ENCODE peak calls at places on chromosome 15, in six cellular contexts. One of them, this sample, is unnamed.

GRCh38 chr15:51114437-51115119 is 19.9 kb upstream of the TNFAIP8L3 start:
- DNase-seq in nephron progenitor cell: no peak
- DNase-seq in GM12865: no peak
- DNase-seq in psoas muscle: no peak
- DNase-seq in stomach: no peak
- DNase-seq in CD8-positive, alpha-beta T cell: no peak
- DNase-seq in this sample: no peak

GRCh38 chr15:89321521-89322410 is 12.9 kb downstream of the POLG start:
- DNase-seq in nephron progenitor cell: no peak
- DNase-seq in GM12865: no peak
- DNase-seq in psoas muscle: no peak
- DNase-seq in stomach: peak
- DNase-seq in CD8-positive, alpha-beta T cell: no peak
- DNase-seq in this sample: no peak

GRCh38 chr15:91302588-91303439 is 202.8 kb downstream of the SV2B start:
- DNase-seq in nephron progenitor cell: peak
- DNase-seq in GM12865: peak
- DNase-seq in psoas muscle: no peak
- DNase-seq in stomach: no peak
- DNase-seq in CD8-positive, alpha-beta T cell: peak
- DNase-seq in this sample: peak

GRCh38 chr15:91803260-91803659 is 50.2 kb upstream of the SLCO3A1 start:
- DNase-seq in nephron progenitor cell: no peak
- DNase-seq in GM12865: no peak
- DNase-seq in psoas muscle: no peak
- DNase-seq in stomach: no peak
- DNase-seq in CD8-positive, alpha-beta T cell: no peak
- DNase-seq in this sample: no peak

GRCh38 chr15:33154366-33155166 is 39.9 kb downstream of the FMN1 start:
- DNase-seq in nephron progenitor cell: no peak
- DNase-seq in GM12865: no peak
- DNase-seq in psoas muscle: peak
- DNase-seq in stomach: no peak
- DNase-seq in CD8-positive, alpha-beta T cell: no peak
- DNase-seq in this sample: no peak

GRCh38 chr15:68791431-68792283 is 29.0 kb downstream of the ANP32A start:
- DNase-seq in nephron progenitor cell: no peak
- DNase-seq in GM12865: peak
- DNase-seq in psoas muscle: no peak
- DNase-seq in stomach: no peak
- DNase-seq in CD8-positive, alpha-beta T cell: peak
- DNase-seq in this sample: peak

GRCh38 chr15:75720787-75721461 is 8.3 kb upstream of the CSPG4 start:
- DNase-seq in nephron progenitor cell: no peak
- DNase-seq in GM12865: peak
- DNase-seq in psoas muscle: peak
- DNase-seq in stomach: peak
- DNase-seq in CD8-positive, alpha-beta T cell: no peak
- DNase-seq in this sample: peak

GRCh38 chr15:62449638-62450037 is 284.6 kb upstream of the C2CD4B start:
- DNase-seq in nephron progenitor cell: no peak
- DNase-seq in GM12865: no peak
- DNase-seq in psoas muscle: no peak
- DNase-seq in stomach: no peak
- DNase-seq in CD8-positive, alpha-beta T cell: no peak
- DNase-seq in this sample: no peak

GRCh38 chr15:59232476-59232875 is 25.8 kb downstream of the LDHAL6B start:
- DNase-seq in nephron progenitor cell: no peak
- DNase-seq in GM12865: no peak
- DNase-seq in psoas muscle: no peak
- DNase-seq in stomach: no peak
- DNase-seq in CD8-positive, alpha-beta T cell: no peak
- DNase-seq in this sample: no peak

GRCh38 chr15:54099010-54099409 is 120.8 kb downstream of the UNC13C start:
- DNase-seq in nephron progenitor cell: no peak
- DNase-seq in GM12865: no peak
- DNase-seq in psoas muscle: no peak
- DNase-seq in stomach: no peak
- DNase-seq in CD8-positive, alpha-beta T cell: no peak
- DNase-seq in this sample: no peak

GRCh38 chr15:79401301-79401700 is 30.8 kb upstream of the MINAR1 start:
- DNase-seq in nephron progenitor cell: no peak
- DNase-seq in GM12865: no peak
- DNase-seq in psoas muscle: no peak
- DNase-seq in stomach: no peak
- DNase-seq in CD8-positive, alpha-beta T cell: no peak
- DNase-seq in this sample: no peak

GRCh38 chr15:70158309-70158995 is 60.7 kb upstream of the TLE3 start:
- DNase-seq in nephron progenitor cell: no peak
- DNase-seq in GM12865: no peak
- DNase-seq in psoas muscle: no peak
- DNase-seq in stomach: no peak
- DNase-seq in CD8-positive, alpha-beta T cell: no peak
- DNase-seq in this sample: no peak

GRCh38 chr15:76986743-76987142 is 8.2 kb upstream of the PSTPIP1 start:
- DNase-seq in nephron progenitor cell: no peak
- DNase-seq in GM12865: no peak
- DNase-seq in psoas muscle: no peak
- DNase-seq in stomach: no peak
- DNase-seq in CD8-positive, alpha-beta T cell: no peak
- DNase-seq in this sample: no peak

GRCh38 chr15:68574051-68574450 is 4.7 kb upstream of the CORO2B start:
- DNase-seq in nephron progenitor cell: no peak
- DNase-seq in GM12865: no peak
- DNase-seq in psoas muscle: no peak
- DNase-seq in stomach: no peak
- DNase-seq in CD8-positive, alpha-beta T cell: no peak
- DNase-seq in this sample: no peak

GRCh38 chr15:64635486-64635815 is 139.9 kb downstream of the RBPMS2 start:
- DNase-seq in nephron progenitor cell: no peak
- DNase-seq in GM12865: peak
- DNase-seq in psoas muscle: no peak
- DNase-seq in stomach: peak
- DNase-seq in CD8-positive, alpha-beta T cell: no peak
- DNase-seq in this sample: no peak

GRCh38 chr15:51342249-51342999 is 969 bp downstream of the GLDN start:
- DNase-seq in nephron progenitor cell: no peak
- DNase-seq in GM12865: no peak
- DNase-seq in psoas muscle: no peak
- DNase-seq in stomach: no peak
- DNase-seq in CD8-positive, alpha-beta T cell: no peak
- DNase-seq in this sample: no peak

GRCh38 chr15:74614744-74615312 is 808 bp upstream of the CLK3 start:
- DNase-seq in nephron progenitor cell: no peak
- DNase-seq in GM12865: peak
- DNase-seq in psoas muscle: peak
- DNase-seq in stomach: peak
- DNase-seq in CD8-positive, alpha-beta T cell: peak
- DNase-seq in this sample: no peak

GRCh38 chr15:68526269-68526668 is 52.5 kb upstream of the CORO2B start:
- DNase-seq in nephron progenitor cell: no peak
- DNase-seq in GM12865: peak
- DNase-seq in psoas muscle: no peak
- DNase-seq in stomach: no peak
- DNase-seq in CD8-positive, alpha-beta T cell: no peak
- DNase-seq in this sample: peak

GRCh38 chr15:81304226-81304625 is 19.7 kb downstream of the STARD5 start:
- DNase-seq in nephron progenitor cell: no peak
- DNase-seq in GM12865: peak
- DNase-seq in psoas muscle: no peak
- DNase-seq in stomach: no peak
- DNase-seq in CD8-positive, alpha-beta T cell: no peak
- DNase-seq in this sample: no peak

GRCh38 chr15:32669870-32670623 is 28.5 kb downstream of the SCG5 start:
- DNase-seq in nephron progenitor cell: no peak
- DNase-seq in GM12865: no peak
- DNase-seq in psoas muscle: no peak
- DNase-seq in stomach: no peak
- DNase-seq in CD8-positive, alpha-beta T cell: no peak
- DNase-seq in this sample: no peak

GRCh38 chr15:68190048-68190447 is 15.1 kb downstream of the CALML4 start:
- DNase-seq in nephron progenitor cell: no peak
- DNase-seq in GM12865: no peak
- DNase-seq in psoas muscle: no peak
- DNase-seq in stomach: no peak
- DNase-seq in CD8-positive, alpha-beta T cell: no peak
- DNase-seq in this sample: no peak

GRCh38 chr15:58517682-58518525 is 86.1 kb downstream of the LIPC start:
- DNase-seq in nephron progenitor cell: no peak
- DNase-seq in GM12865: peak
- DNase-seq in psoas muscle: no peak
- DNase-seq in stomach: no peak
- DNase-seq in CD8-positive, alpha-beta T cell: peak
- DNase-seq in this sample: peak

GRCh38 chr15:81336568-81336967 is 12.6 kb upstream of the STARD5 start:
- DNase-seq in nephron progenitor cell: no peak
- DNase-seq in GM12865: peak
- DNase-seq in psoas muscle: no peak
- DNase-seq in stomach: no peak
- DNase-seq in CD8-positive, alpha-beta T cell: peak
- DNase-seq in this sample: peak

GRCh38 chr15:92391640-92392039 is 2.0 kb upstream of the ST8SIA2 start:
- DNase-seq in nephron progenitor cell: no peak
- DNase-seq in GM12865: peak
- DNase-seq in psoas muscle: no peak
- DNase-seq in stomach: no peak
- DNase-seq in CD8-positive, alpha-beta T cell: no peak
- DNase-seq in this sample: peak

GRCh38 chr15:51134416-51135199 is 39.9 kb upstream of the TNFAIP8L3 start:
- DNase-seq in nephron progenitor cell: no peak
- DNase-seq in GM12865: no peak
- DNase-seq in psoas muscle: no peak
- DNase-seq in stomach: no peak
- DNase-seq in CD8-positive, alpha-beta T cell: no peak
- DNase-seq in this sample: no peak

GRCh38 chr15:42285042-42285441 is 11.8 kb upstream of the TMEM87A start:
- DNase-seq in nephron progenitor cell: no peak
- DNase-seq in GM12865: no peak
- DNase-seq in psoas muscle: no peak
- DNase-seq in stomach: no peak
- DNase-seq in CD8-positive, alpha-beta T cell: no peak
- DNase-seq in this sample: no peak

GRCh38 chr15:62824111-62824737 is 218.3 kb upstream of the TPM1 start:
- DNase-seq in nephron progenitor cell: no peak
- DNase-seq in GM12865: no peak
- DNase-seq in psoas muscle: no peak
- DNase-seq in stomach: no peak
- DNase-seq in CD8-positive, alpha-beta T cell: no peak
- DNase-seq in this sample: no peak

GRCh38 chr15:87816811-87817210 is 439.7 kb downstream of the NTRK3 start:
- DNase-seq in nephron progenitor cell: no peak
- DNase-seq in GM12865: no peak
- DNase-seq in psoas muscle: no peak
- DNase-seq in stomach: no peak
- DNase-seq in CD8-positive, alpha-beta T cell: no peak
- DNase-seq in this sample: no peak

GRCh38 chr15:65869127-65869953 is at the start of gene RAB11A:
- DNase-seq in nephron progenitor cell: peak
- DNase-seq in GM12865: peak
- DNase-seq in psoas muscle: peak
- DNase-seq in stomach: peak
- DNase-seq in CD8-positive, alpha-beta T cell: peak
- DNase-seq in this sample: peak
- TF ChIP-seq CTCF in nephron progenitor cell: no peak
- TF ChIP-seq CTCF in GM12865: peak
- TF ChIP-seq CTCF in psoas muscle: peak
- TF ChIP-seq CTCF in stomach: no peak
- TF ChIP-seq CTCF in CD8-positive, alpha-beta T cell: peak
- TF ChIP-seq CTCF in this sample: peak

DNA sequence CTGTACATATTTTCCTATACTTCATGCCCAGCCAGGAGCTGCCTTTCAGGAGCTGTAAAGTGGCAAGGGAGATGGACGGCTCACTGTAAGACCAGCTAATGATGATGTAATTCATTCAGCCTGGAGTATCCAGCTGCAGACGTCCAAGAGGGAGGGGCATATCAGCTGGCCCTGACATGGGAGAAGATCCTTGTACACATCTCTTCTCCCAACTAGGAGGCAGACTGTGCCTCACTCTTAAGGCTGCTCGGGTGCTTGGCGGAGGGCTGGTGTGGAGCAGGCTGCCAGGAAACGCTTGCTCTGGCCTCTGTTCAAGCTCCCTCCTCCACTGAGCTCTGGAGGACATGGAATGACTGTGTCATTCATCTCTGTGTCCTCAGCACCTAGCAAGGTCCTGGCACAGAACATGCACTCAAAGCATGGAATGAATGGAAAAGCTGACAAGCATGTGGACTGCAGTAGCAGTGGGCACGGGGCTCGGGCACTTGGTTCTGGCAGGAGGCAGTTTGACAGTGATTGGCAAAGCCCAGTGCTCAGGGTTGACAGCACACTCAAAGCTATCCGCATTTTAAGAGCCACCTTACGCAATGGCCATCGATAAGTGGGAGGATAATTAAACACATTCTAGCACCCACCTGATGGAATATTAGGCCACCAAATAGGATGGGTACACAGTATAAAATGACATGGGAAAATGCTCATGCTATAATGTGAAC is 72.4 kb downstream of the TBC1D2B start:
- DNase-seq in nephron progenitor cell: no peak
- DNase-seq in GM12865: no peak
- DNase-seq in psoas muscle: peak
- DNase-seq in stomach: peak
- DNase-seq in CD8-positive, alpha-beta T cell: no peak
- DNase-seq in this sample: no peak
- TF ChIP-seq CTCF in nephron progenitor cell: no peak
- TF ChIP-seq CTCF in GM12865: no peak
- TF ChIP-seq CTCF in psoas muscle: peak
- TF ChIP-seq CTCF in stomach: no peak
- TF ChIP-seq CTCF in CD8-positive, alpha-beta T cell: no peak
- TF ChIP-seq CTCF in this sample: no peak

GRCh38 chr15:40506964-40507571 is 36.3 kb downstream of the CHST14 start:
- DNase-seq in nephron progenitor cell: peak
- DNase-seq in GM12865: peak
- DNase-seq in psoas muscle: peak
- DNase-seq in stomach: peak
- DNase-seq in CD8-positive, alpha-beta T cell: peak
- DNase-seq in this sample: peak
- TF ChIP-seq CTCF in nephron progenitor cell: peak
- TF ChIP-seq CTCF in GM12865: peak
- TF ChIP-seq CTCF in psoas muscle: peak
- TF ChIP-seq CTCF in stomach: no peak
- TF ChIP-seq CTCF in CD8-positive, alpha-beta T cell: peak
- TF ChIP-seq CTCF in this sample: peak

GRCh38 chr15:85805392-85805791 is 10.7 kb upstream of the KLHL25 start:
- DNase-seq in nephron progenitor cell: no peak
- DNase-seq in GM12865: no peak
- DNase-seq in psoas muscle: no peak
- DNase-seq in stomach: no peak
- DNase-seq in CD8-positive, alpha-beta T cell: no peak
- DNase-seq in this sample: no peak

GRCh38 chr15:85804481-85805165 is 9.9 kb upstream of the KLHL25 start:
- DNase-seq in nephron progenitor cell: no peak
- DNase-seq in GM12865: no peak
- DNase-seq in psoas muscle: no peak
- DNase-seq in stomach: no peak
- DNase-seq in CD8-positive, alpha-beta T cell: no peak
- DNase-seq in this sample: no peak

GRCh38 chr15:85795669-85796305 is 1.1 kb upstream of the KLHL25 start:
- DNase-seq in nephron progenitor cell: no peak
- DNase-seq in GM12865: no peak
- DNase-seq in psoas muscle: no peak
- DNase-seq in stomach: peak
- DNase-seq in CD8-positive, alpha-beta T cell: no peak
- DNase-seq in this sample: no peak

GRCh38 chr15:85795320-85795668 is 569 bp upstream of the KLHL25 start:
- DNase-seq in nephron progenitor cell: no peak
- DNase-seq in GM12865: no peak
- DNase-seq in psoas muscle: no peak
- DNase-seq in stomach: no peak
- DNase-seq in CD8-positive, alpha-beta T cell: no peak
- DNase-seq in this sample: no peak

GRCh38 chr15:85800460-85801123 is 5.9 kb upstream of the KLHL25 start:
- DNase-seq in nephron progenitor cell: no peak
- DNase-seq in GM12865: no peak
- DNase-seq in psoas muscle: peak
- DNase-seq in stomach: peak
- DNase-seq in CD8-positive, alpha-beta T cell: no peak
- DNase-seq in this sample: no peak
- TF ChIP-seq CTCF in nephron progenitor cell: no peak
- TF ChIP-seq CTCF in GM12865: no peak
- TF ChIP-seq CTCF in psoas muscle: peak
- TF ChIP-seq CTCF in stomach: peak
- TF ChIP-seq CTCF in CD8-positive, alpha-beta T cell: no peak
- TF ChIP-seq CTCF in this sample: no peak

This sample was measured in GM13977.